ENCODE peak calls at places on chromosomes 13 and 19, in nine cellular contexts. S, Y, M, O, J, T, L, F and U are unnamed samples.

GRCh38 chr19:954672-955494 is 29.0 kb downstream of the ARID3A start:
- DNase-seq in S (no peak), Y (no peak), M (no peak), O (no peak), J (no peak), T (no peak), L (no peak), F (no peak), U (peak; percentile 46)

GRCh38 chr19:44142014-44142523 is 715 bp downstream of the ZNF234 start:
- DNase-seq in S (no peak), Y (no peak), M (peak; percentile 23), O (no peak), J (peak; percentile 26), T (peak; percentile 36), L (peak; percentile 15), F (no peak), U (peak; percentile 5)

GRCh38 chr13:27014406-27015359 is 156.9 kb downstream of the USP12 start:
- DNase-seq in S (no peak), Y (no peak), M (no peak), O (no peak), J (no peak), T (no peak), L (no peak), F (no peak), U (no peak)

GRCh38 chr13:76622336-76623045 is 263.7 kb downstream of the KCTD12 start:
- DNase-seq in S (no peak), Y (no peak), M (no peak), O (no peak), J (peak; percentile 46), T (peak; percentile 54), L (no peak), F (no peak), U (peak; percentile 25)

GRCh38 chr19:42577016-42577415 is 17.7 kb downstream of the CEACAM8 start:
- DNase-seq in S (no peak), Y (no peak), M (peak; percentile 69), O (no peak), J (no peak), T (no peak), L (peak; percentile 45), F (no peak), U (no peak)

GRCh38 chr13:113441661-113442060 is 11.6 kb downstream of the ADPRHL1 start:
- DNase-seq in S (no peak), Y (no peak), M (no peak), O (no peak), J (peak; percentile 25), T (no peak), L (no peak), F (no peak), U (no peak)

GRCh38 chr13:27043013-27043412 is 128.6 kb downstream of the USP12 start:
- DNase-seq in S (peak; percentile 81), Y (no peak), M (no peak), O (peak; percentile 11), J (no peak), T (peak; percentile 64), L (no peak), F (peak; percentile 45), U (peak; percentile 90)

GRCh38 chr19:19751846-19752245 is 18.9 kb upstream of the ZNF14 start:
- DNase-seq in S (no peak), Y (no peak), M (no peak), O (no peak), J (no peak), T (no peak), L (no peak), F (no peak), U (no peak)

GRCh38 chr19:44955500-44956439 is 590 bp downstream of the CLPTM1 start:
- DNase-seq in S (no peak), Y (no peak), M (no peak), O (no peak), J (no peak), T (peak; percentile 7), L (no peak), F (no peak), U (no peak)

GRCh38 chr13:73970413-73971055 is 163.7 kb downstream of the KLF12 start:
- DNase-seq in S (peak; percentile 38), Y (no peak), M (no peak), O (no peak), J (no peak), T (no peak), L (no peak), F (no peak), U (no peak)

GRCh38 chr13:38535271-38535670 is 151.6 kb upstream of the FREM2 start:
- DNase-seq in S (no peak), Y (no peak), M (no peak), O (no peak), J (no peak), T (no peak), L (no peak), F (no peak), U (no peak)

GRCh38 chr13:85508683-85509329 is 290.4 kb downstream of the SLITRK6 start:
- DNase-seq in S (no peak), Y (no peak), M (no peak), O (no peak), J (no peak), T (no peak), L (no peak), F (no peak), U (peak; percentile 36)

GRCh38 chr19:10655457-10656312 is 1.5 kb downstream of the ILF3 start:
- DNase-seq in S (peak; percentile 18), Y (no peak), M (peak; percentile 42), O (no peak), J (no peak), T (peak; percentile 46), L (peak; percentile 42), F (no peak), U (peak; percentile 28)

GRCh38 chr19:3655402-3656072 is 28.9 kb upstream of the CACTIN start:
- DNase-seq in S (peak; percentile 82), Y (no peak), M (peak; percentile 42), O (no peak), J (peak; percentile 59), T (peak; percentile 41), L (no peak), F (peak; percentile 25), U (no peak)

GRCh38 chr13:77521194-77521593 is 14.3 kb upstream of the SCEL start:
- DNase-seq in S (no peak), Y (no peak), M (no peak), O (no peak), J (no peak), T (peak; percentile 51), L (no peak), F (no peak), U (no peak)

GRCh38 chr19:14189415-14189814 is 16.6 kb downstream of the ADGRL1 start:
- DNase-seq in S (no peak), Y (no peak), M (no peak), O (no peak), J (no peak), T (no peak), L (no peak), F (no peak), U (no peak)

GRCh38 chr19:48724796-48725753 is 5.5 kb upstream of the MAMSTR start:
- DNase-seq in S (no peak), Y (peak; percentile 86), M (peak; percentile 66), O (no peak), J (peak; percentile 75), T (peak; percentile 100), L (peak; percentile 47), F (no peak), U (peak; percentile 66)

GRCh38 chr19:54428323-54429175 is 13.3 kb downstream of the TTYH1 start:
- DNase-seq in S (no peak), Y (no peak), M (no peak), O (no peak), J (no peak), T (no peak), L (no peak), F (no peak), U (no peak)

GRCh38 chr19:54425382-54425723 is 10.1 kb downstream of the TTYH1 start:
- DNase-seq in S (no peak), Y (no peak), M (no peak), O (no peak), J (no peak), T (no peak), L (no peak), F (no peak), U (no peak)

GRCh38 chr19:54427586-54427985 is 12.3 kb downstream of the TTYH1 start:
- DNase-seq in S (no peak), Y (no peak), M (no peak), O (no peak), J (no peak), T (no peak), L (no peak), F (no peak), U (no peak)

GRCh38 chr19:54424660-54425381 is 9.6 kb downstream of the TTYH1 start:
- DNase-seq in S (no peak), Y (no peak), M (no peak), O (no peak), J (no peak), T (no peak), L (no peak), F (no peak), U (no peak)

GRCh38 chr19:54426291-54426918 is 11.1 kb downstream of the TTYH1 start:
- DNase-seq in S (no peak), Y (no peak), M (no peak), O (no peak), J (no peak), T (no peak), L (no peak), F (no peak), U (no peak)
- H3K27ac ChIP-seq in S (peak overlapping the region; percentile 77), Y (no peak overlapping the region), M (no peak overlapping the region), O (no peak overlapping the region), J (no peak overlapping the region), T (no peak overlapping the region), L (no peak overlapping the region), F (peak overlapping the region; percentile 84), U (no peak overlapping the region)

GRCh38 chr13:50915562-50915961 is 6.0 kb downstream of the RNASEH2B start:
- DNase-seq in S (no peak), Y (no peak), M (no peak), O (no peak), J (no peak), T (no peak), L (no peak), F (no peak), U (no peak)
- H3K27ac ChIP-seq in S (no peak overlapping the region), Y (no peak overlapping the region), M (no peak overlapping the region), O (peak overlapping the region; percentile 44), J (peak overlapping the region; percentile 93), T (no peak overlapping the region), L (no peak overlapping the region), F (no peak overlapping the region), U (no peak overlapping the region)

GRCh38 chr19:5050016-5050656 is 81.2 kb downstream of the KDM4B start:
- DNase-seq in S (no peak), Y (no peak), M (no peak), O (no peak), J (no peak), T (no peak), L (no peak), F (no peak), U (peak; percentile 25)
- H3K27ac ChIP-seq in S (peak overlapping the region; percentile 85), Y (no peak overlapping the region), M (no peak overlapping the region), O (no peak overlapping the region), J (no peak overlapping the region), T (no peak overlapping the region), L (no peak overlapping the region), F (no peak overlapping the region), U (peak overlapping the region; percentile 75)

DNA sequence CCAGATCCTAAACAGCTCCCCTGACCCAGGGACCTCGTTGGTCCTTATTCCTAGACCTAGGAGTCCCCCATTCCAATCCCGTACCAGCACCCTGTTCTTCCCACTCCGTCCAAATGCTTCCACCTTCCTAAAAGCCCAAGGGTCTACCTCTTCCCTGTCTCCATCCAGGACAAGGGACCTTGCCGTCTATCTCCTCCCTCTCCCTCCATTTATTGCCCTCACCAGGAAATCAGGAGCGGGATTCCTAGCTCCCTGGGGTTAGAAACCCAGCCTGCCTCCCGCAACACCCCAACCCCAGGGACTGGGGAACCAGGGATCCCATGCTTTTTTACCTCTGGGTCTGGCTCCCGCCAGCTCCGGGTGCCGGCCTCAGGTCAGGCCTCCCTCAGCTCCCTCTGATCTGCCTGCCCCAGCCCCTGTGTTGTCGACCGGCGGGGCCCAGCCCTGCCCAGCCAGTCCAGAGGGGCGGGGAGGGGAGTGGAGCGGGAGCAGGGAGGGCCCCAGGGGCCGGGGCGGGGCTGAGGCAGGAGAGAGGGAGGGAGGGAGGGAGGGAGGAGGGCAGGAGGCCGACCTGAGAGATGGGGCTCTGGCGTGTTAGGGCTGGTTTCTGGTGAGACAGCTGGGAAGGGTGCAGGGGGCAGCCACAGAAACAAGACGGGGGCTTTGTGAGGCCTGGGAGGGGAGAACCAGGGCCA is at the start of gene B3GNT8:
- DNase-seq in S (no peak), Y (peak; percentile 81), M (peak; percentile 94), O (peak; percentile 39), J (peak; percentile 93), T (peak; percentile 60), L (peak; percentile 96), F (no peak), U (peak; percentile 94)
- H3K27ac ChIP-seq in S (peak within 1 kb of the TSS; percentile 80), Y (peak within 1 kb of the TSS; percentile 93), M (peak within 1 kb of the TSS; percentile 76), O (peak within 1 kb of the TSS; percentile 66), J (peak within 1 kb of the TSS; percentile 88), T (peak within 1 kb of the TSS; percentile 62), L (peak within 1 kb of the TSS; percentile 93), F (no peak within 1 kb of the TSS), U (peak within 1 kb of the TSS; percentile 84)